ENCODE peak calls at places on chromosomes 13 and 19, in ten cellular contexts. R is mucosa of descending colon, Z is T-cell, S is hypothalamus, F is GM19239, B is AG10803, U is GM04504, M is BJ, J is lower lobe of right lung, D is M059J. P is an unnamed sample.

GRCh38 chr13:98690348-98691041 is 62.0 kb downstream of the SLC15A1 start:
- DNase-seq in U (no peak), F (no peak), M (no peak), Z (no peak), D (no peak), R (no peak), S (no peak), B (no peak), J (no peak), P (no peak)

GRCh38 chr13:97352815-97353214 is 81.2 kb upstream of the RAP2A start:
- DNase-seq in S (no peak), Z (no peak), B (peak), J (no peak), D (no peak), U (no peak), M (no peak), F (no peak), R (no peak), P (no peak)

GRCh38 chr13:110455941-110456340 is 105.6 kb downstream of the RAB20 start:
- DNase-seq in J (peak), M (no peak), F (peak), B (peak), S (peak), D (peak), R (peak), Z (peak), U (peak), P (peak)

GRCh38 chr13:24764276-24764630 is 284 bp downstream of the RNF17 start:
- DNase-seq in M (no peak), S (no peak), F (no peak), U (no peak), R (no peak), B (no peak), D (no peak), Z (no peak), J (no peak), P (no peak)

GRCh38 chr13:110942248-110942981 is 27.5 kb upstream of the ANKRD10 start:
- DNase-seq in D (peak), U (no peak), F (no peak), B (no peak), J (no peak), M (no peak), R (no peak), S (no peak), Z (no peak), P (no peak)

GRCh38 chr19:16628183-16628983 is at the start of gene MED26:
- DNase-seq in R (peak), S (peak), B (peak), U (peak), Z (peak), J (peak), F (peak), D (peak), M (peak), P (peak)

GRCh38 chr19:18057557-18057956 is 29.2 kb downstream of the IL12RB1 start:
- DNase-seq in B (no peak), M (no peak), J (no peak), Z (no peak), S (peak), R (no peak), D (peak), U (no peak), F (no peak), P (peak)

GRCh38 chr13:50668882-50669281 is 174.6 kb downstream of the DLEU7 start:
- DNase-seq in F (no peak), Z (no peak), R (no peak), U (no peak), B (no peak), S (no peak), M (no peak), J (no peak), D (no peak), P (no peak)

GRCh38 chr19:20278342-20278741 is 111.3 kb downstream of the ZNF486 start:
- DNase-seq in J (no peak), R (no peak), S (peak), B (no peak), M (no peak), F (no peak), Z (no peak), U (no peak), D (no peak), P (no peak)

GRCh38 chr19:50646074-50646807 is 3.0 kb upstream of the C19orf81 start:
- DNase-seq in S (no peak), M (no peak), D (peak), U (peak), Z (no peak), B (peak), F (no peak), J (no peak), R (no peak), P (no peak)

GRCh38 chr13:87403748-87404432 is 267.3 kb upstream of the SLITRK5 start:
- DNase-seq in Z (no peak), J (no peak), S (no peak), D (no peak), M (no peak), U (no peak), B (no peak), R (no peak), F (no peak), P (no peak)

GRCh38 chr13:36193151-36193855 is 21.1 kb downstream of the SOHLH2 start:
- DNase-seq in R (no peak), B (peak), M (peak), F (no peak), D (peak), U (no peak), Z (no peak), J (no peak), S (no peak), P (no peak)

GRCh38 chr13:100664171-100664900 is 10.3 kb downstream of the TMTC4 start:
- DNase-seq in J (no peak), D (no peak), S (no peak), U (no peak), M (no peak), Z (no peak), F (no peak), B (no peak), R (no peak), P (no peak)

P was measured in right cardiac atrium.